ENCODE peak calls at places on chromosomes 11 and 22, in nine cellular contexts. F, G, E, D, J, I, L, A and X are unnamed samples.
A peak's percentile ranks its signal among the peaks of the same experiment; 100 is the strongest.

GRCh38 chr11:43555811-43556210 is 124.7 kb upstream of the HSD17B12 start:
- DNase-seq in F (peak; percentile 46), G (no peak), E (peak; percentile 74), D (no peak), J (peak; percentile 7), I (no peak), L (no peak), A (no peak), X (no peak)

GRCh38 chr22:17492247-17492646 is 71.1 kb upstream of the SLC25A18 start:
- DNase-seq in F (no peak), G (no peak), E (no peak), D (no peak), J (no peak), I (no peak), L (no peak), A (no peak), X (no peak)

GRCh38 chr22:22759889-22760546 is 115.6 kb downstream of the GGTLC2 start:
- DNase-seq in F (no peak), G (no peak), E (no peak), D (no peak), J (no peak), I (no peak), L (no peak), A (no peak), X (no peak)

GRCh38 chr11:128690746-128691091 is 3.2 kb upstream of the FLI1 start:
- DNase-seq in F (peak; percentile 30), G (no peak), E (peak; percentile 53), D (no peak), J (no peak), I (no peak), L (no peak), A (no peak), X (peak; percentile 11)

GRCh38 chr11:5618807-5619206 is 6.0 kb upstream of the TRIM34 start:
- DNase-seq in F (no peak), G (no peak), E (peak; percentile 93), D (no peak), J (peak; percentile 88), I (no peak), L (peak; percentile 47), A (no peak), X (no peak)

GRCh38 chr11:1913271-1914060 is 6.0 kb upstream of the TNNT3 start:
- DNase-seq in F (no peak), G (no peak), E (no peak), D (no peak), J (no peak), I (no peak), L (no peak), A (no peak), X (no peak)

GRCh38 chr11:27022659-27023251 is 17.9 kb upstream of the BBOX1 start:
- DNase-seq in F (no peak), G (no peak), E (no peak), D (no peak), J (no peak), I (no peak), L (no peak), A (peak; percentile 29), X (no peak)

GRCh38 chr11:132158696-132159095 is 788.3 kb downstream of the NTM start:
- DNase-seq in F (no peak), G (no peak), E (peak; percentile 41), D (no peak), J (peak; percentile 35), I (no peak), L (no peak), A (peak; percentile 47), X (no peak)

GRCh38 chr11:2300936-2301630 is 635 bp downstream of the C11orf21 start:
- DNase-seq in F (no peak), G (no peak), E (no peak), D (no peak), J (no peak), I (no peak), L (no peak), A (no peak), X (no peak)

GRCh38 chr11:44572431-44572830 is 7.0 kb downstream of the CD82 start:
- DNase-seq in F (no peak), G (no peak), E (no peak), D (no peak), J (no peak), I (no peak), L (no peak), A (no peak), X (no peak)
- TF ChIP-seq EZH2phosphoT487 in F (no peak), G (no peak), E (no peak), D (no peak), J (no peak), I (no peak), L (no peak), A (no peak), X (no peak)

DNA sequence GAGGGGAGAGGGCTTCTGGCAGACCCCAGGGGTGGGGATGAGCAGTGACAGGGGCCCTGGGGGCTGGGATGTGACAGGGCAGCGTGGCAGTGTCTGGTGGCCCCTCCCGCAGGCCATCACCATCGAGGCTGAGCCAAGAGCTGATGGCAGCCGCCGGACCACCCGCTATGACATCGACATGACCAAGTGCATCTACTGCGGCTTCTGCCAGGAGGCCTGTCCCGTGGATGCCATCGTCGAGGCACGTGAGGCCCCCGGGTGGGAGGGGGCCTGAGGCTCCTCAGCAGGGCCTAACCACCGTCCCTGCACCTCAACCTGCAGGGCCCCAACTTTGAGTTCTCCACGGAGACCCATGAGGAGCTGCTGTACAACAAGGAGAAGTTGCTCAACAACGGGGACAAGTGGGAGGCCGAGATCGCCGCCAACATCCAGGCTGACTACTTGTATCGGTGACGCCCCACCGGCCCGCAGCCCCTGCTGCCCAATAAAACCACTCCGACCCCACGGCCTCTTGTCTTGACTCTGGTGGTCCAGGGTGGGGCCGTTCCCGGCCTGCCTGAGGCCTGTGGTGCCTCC is 2.6 kb upstream of the TCIRG1 start:
- DNase-seq in F (no peak), G (no peak), E (no peak), D (no peak), J (no peak), I (no peak), L (no peak), A (no peak), X (no peak)
- H3K4me1 ChIP-seq in F (peaks cover 20% of the 10 kb centered on the region), G (peaks cover 35% of the 10 kb centered on the region), E (peaks cover 15% of the 10 kb centered on the region), D (peaks cover 16% of the 10 kb centered on the region), J (peaks cover 39% of the 10 kb centered on the region), I (peaks cover 31% of the 10 kb centered on the region), L (peaks cover 31% of the 10 kb centered on the region), A (peaks cover 16% of the 10 kb centered on the region), X (peaks cover 21% of the 10 kb centered on the region)

GRCh38 chr11:87281496-87281895 is 243.8 kb downstream of the TMEM135 start:
- DNase-seq in F (no peak), G (no peak), E (peak; percentile 79), D (no peak), J (peak; percentile 70), I (no peak), L (peak; percentile 18), A (no peak), X (no peak)
- TF ChIP-seq EZH2phosphoT487 in F (no peak), G (no peak), E (no peak), D (no peak), J (no peak), I (no peak), L (no peak), A (no peak), X (no peak)

GRCh38 chr22:26615149-26615548 is 2.7 kb downstream of the CRYBB1 start:
- DNase-seq in F (no peak), G (no peak), E (no peak), D (peak; percentile 95), J (no peak), I (peak; percentile 92), L (no peak), A (no peak), X (no peak)

GRCh38 chr22:26618487-26618886 is 660 bp upstream of the CRYBB1 start:
- DNase-seq in F (no peak), G (no peak), E (no peak), D (no peak), J (no peak), I (no peak), L (no peak), A (no peak), X (no peak)

GRCh38 chr22:26615830-26616435 is 1.9 kb downstream of the CRYBB1 start:
- DNase-seq in F (no peak), G (no peak), E (no peak), D (no peak), J (no peak), I (peak; percentile 6), L (no peak), A (no peak), X (no peak)

GRCh38 chr22:26617251-26618199 is at the start of gene CRYBB1:
- DNase-seq in F (peak; percentile 87), G (no peak), E (no peak), D (peak; percentile 91), J (no peak), I (peak; percentile 56), L (no peak), A (peak; percentile 79), X (peak; percentile 56)

DNA sequence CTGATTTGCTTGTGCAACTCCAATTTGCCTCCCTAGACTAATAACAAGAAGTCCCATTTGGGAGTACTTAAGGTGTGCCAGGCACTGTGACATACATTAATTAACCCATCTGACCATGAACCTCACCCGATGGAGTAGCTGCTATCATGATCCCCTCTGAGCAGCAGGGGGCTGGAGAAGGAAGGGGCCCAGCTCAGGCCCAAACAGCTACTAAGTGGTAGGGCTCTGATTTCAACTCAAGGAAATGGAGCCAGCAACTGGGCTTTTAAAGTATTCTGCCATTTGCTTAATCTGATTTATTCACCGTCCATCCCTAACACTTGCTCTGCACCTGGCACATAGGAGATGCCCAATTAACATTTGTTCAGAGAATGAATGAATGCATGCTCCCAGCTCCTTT is 1.2 kb downstream of the CRYBB1 start:
- DNase-seq in F (peak; percentile 35), G (no peak), E (no peak), D (peak; percentile 23), J (no peak), I (peak; percentile 18), L (no peak), A (no peak), X (no peak)
- H3K4me1 ChIP-seq in F (peaks cover 46% of the 10 kb centered on the region), G (no peaks in the 10 kb centered on the region), E (no peaks in the 10 kb centered on the region), D (peaks cover 61% of the 10 kb centered on the region), J (no peaks in the 10 kb centered on the region), I (peaks cover 42% of the 10 kb centered on the region), L (no peaks in the 10 kb centered on the region), A (no peaks in the 10 kb centered on the region), X (peaks cover 61% of the 10 kb centered on the region)

DNA sequence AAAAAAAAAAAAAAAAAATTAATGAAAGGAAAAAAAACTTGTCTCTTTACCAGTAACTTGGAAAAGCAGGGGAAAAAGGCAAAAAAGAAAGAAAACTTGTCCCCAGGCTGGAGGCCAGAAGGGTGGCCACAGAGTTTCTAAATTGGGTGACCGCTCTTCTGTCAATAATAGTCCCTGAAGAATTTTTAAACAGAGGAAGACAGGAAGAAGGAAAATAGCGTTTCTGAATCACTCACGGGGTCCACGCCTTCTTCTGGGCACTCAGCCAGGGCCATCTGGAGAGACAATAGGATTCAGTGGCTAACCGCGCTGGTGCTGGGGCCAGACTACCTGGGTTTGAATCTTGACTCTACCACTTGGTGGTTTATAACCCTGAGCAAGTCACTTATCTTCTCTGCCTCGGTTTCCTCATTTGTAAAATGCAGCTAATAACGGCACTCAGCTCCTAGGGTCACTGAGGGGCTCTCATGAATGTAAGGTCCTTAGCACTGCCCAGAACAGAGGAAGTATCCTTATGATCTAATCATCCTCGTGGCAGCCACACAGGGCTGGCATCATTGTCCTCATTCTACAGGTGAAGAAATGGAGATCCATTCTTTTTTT is 7.0 kb downstream of the C11orf86 start:
- DNase-seq in F (no peak), G (peak; percentile 74), E (peak; percentile 97), D (peak; percentile 50), J (peak; percentile 99), I (no peak), L (peak; percentile 75), A (peak; percentile 78), X (no peak)
- TF ChIP-seq EZH2phosphoT487 in F (no peak), G (no peak), E (no peak), D (no peak), J (no peak), I (no peak), L (no peak), A (no peak), X (no peak)